ENCODE peak calls at places on chromosomes 4 and X, in seven cellular contexts. One of them, this sample, is unnamed.

GRCh38 chrX:124239911-124240310 is 92.5 kb upstream of the TEX13D start:
- DNase-seq in prostate gland: no peak
- DNase-seq in GM06990: peak; percentile 29
- DNase-seq in AG04450: no peak
- DNase-seq in GM12865: peak; percentile 71
- DNase-seq in AG09319: no peak
- DNase-seq in hepatocyte: no peak
- DNase-seq in this sample: no peak

GRCh38 chr4:2245787-2246275 is 3.9 kb upstream of the HAUS3 start:
- DNase-seq in prostate gland: no peak
- DNase-seq in GM06990: no peak
- DNase-seq in AG04450: no peak
- DNase-seq in GM12865: peak; percentile 0
- DNase-seq in AG09319: no peak
- DNase-seq in hepatocyte: no peak
- DNase-seq in this sample: no peak

GRCh38 chr4:170581322-170581721 is 491.6 kb upstream of the AADAT start:
- DNase-seq in prostate gland: no peak
- DNase-seq in GM06990: no peak
- DNase-seq in AG04450: no peak
- DNase-seq in GM12865: no peak
- DNase-seq in AG09319: no peak
- DNase-seq in hepatocyte: no peak
- DNase-seq in this sample: no peak

GRCh38 chr4:154911608-154912098 is 130.6 kb downstream of the RBM46 start:
- DNase-seq in prostate gland: no peak
- DNase-seq in GM06990: no peak
- DNase-seq in AG04450: no peak
- DNase-seq in GM12865: no peak
- DNase-seq in AG09319: no peak
- DNase-seq in hepatocyte: no peak
- DNase-seq in this sample: no peak

GRCh38 chr4:17695341-17695740 is 80.9 kb downstream of the MED28 start:
- DNase-seq in prostate gland: no peak
- DNase-seq in GM06990: no peak
- DNase-seq in AG04450: no peak
- DNase-seq in GM12865: no peak
- DNase-seq in AG09319: no peak
- DNase-seq in hepatocyte: no peak
- DNase-seq in this sample: no peak

GRCh38 chrX:49308604-49309269 is 5.3 kb downstream of the GAGE10 start:
- DNase-seq in prostate gland: no peak
- DNase-seq in GM06990: no peak
- DNase-seq in AG04450: no peak
- DNase-seq in GM12865: no peak
- DNase-seq in AG09319: no peak
- DNase-seq in hepatocyte: no peak
- DNase-seq in this sample: no peak

GRCh38 chr4:110164856-110165255 is 33.6 kb downstream of the ELOVL6 start:
- DNase-seq in prostate gland: no peak
- DNase-seq in GM06990: no peak
- DNase-seq in AG04450: no peak
- DNase-seq in GM12865: no peak
- DNase-seq in AG09319: no peak
- DNase-seq in hepatocyte: no peak
- DNase-seq in this sample: no peak

GRCh38 chrX:123422875-123423274 is 238.8 kb downstream of the GRIA3 start:
- DNase-seq in prostate gland: no peak
- DNase-seq in GM06990: no peak
- DNase-seq in AG04450: no peak
- DNase-seq in GM12865: peak; percentile 35
- DNase-seq in AG09319: no peak
- DNase-seq in hepatocyte: peak; percentile 39
- DNase-seq in this sample: peak; percentile 12

GRCh38 chrX:101659601-101660063 is at the start of gene ARMCX2:
- DNase-seq in prostate gland: peak; percentile 45
- DNase-seq in GM06990: no peak
- DNase-seq in AG04450: peak; percentile 36
- DNase-seq in GM12865: peak; percentile 63
- DNase-seq in AG09319: peak; percentile 58
- DNase-seq in hepatocyte: peak; percentile 73
- DNase-seq in this sample: no peak

DNA sequence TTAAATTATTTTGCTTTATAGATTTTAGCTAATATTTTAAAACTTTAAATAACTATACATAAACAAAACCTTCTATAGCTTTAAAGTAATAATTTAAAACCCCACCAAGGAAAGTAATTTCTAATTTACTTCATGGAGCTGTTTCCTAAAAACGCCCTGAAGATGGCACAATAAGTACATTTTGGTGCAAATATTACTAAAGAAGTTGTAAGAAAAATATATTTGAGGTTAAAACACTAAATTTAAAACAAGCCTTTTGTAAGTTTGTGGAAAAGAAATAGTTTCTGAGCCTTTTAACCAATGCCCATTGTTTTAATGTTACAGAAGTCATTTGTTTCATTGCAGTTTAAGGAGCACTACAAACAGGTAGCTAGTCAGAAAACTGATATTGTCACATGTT is 137.4 kb upstream of the AGA start:
- DNase-seq in prostate gland: no peak
- DNase-seq in GM06990: no peak
- DNase-seq in AG04450: no peak
- DNase-seq in GM12865: no peak
- DNase-seq in AG09319: no peak
- DNase-seq in hepatocyte: no peak
- DNase-seq in this sample: no peak
- TF ChIP-seq CTCF in prostate gland: no peak
- TF ChIP-seq CTCF in GM06990: no peak
- TF ChIP-seq CTCF in AG04450: peak; percentile 37
- TF ChIP-seq CTCF in GM12865: no peak
- TF ChIP-seq CTCF in AG09319: peak; percentile 24
- TF ChIP-seq CTCF in hepatocyte: peak; percentile 46
- TF ChIP-seq CTCF in this sample: no peak

DNA sequence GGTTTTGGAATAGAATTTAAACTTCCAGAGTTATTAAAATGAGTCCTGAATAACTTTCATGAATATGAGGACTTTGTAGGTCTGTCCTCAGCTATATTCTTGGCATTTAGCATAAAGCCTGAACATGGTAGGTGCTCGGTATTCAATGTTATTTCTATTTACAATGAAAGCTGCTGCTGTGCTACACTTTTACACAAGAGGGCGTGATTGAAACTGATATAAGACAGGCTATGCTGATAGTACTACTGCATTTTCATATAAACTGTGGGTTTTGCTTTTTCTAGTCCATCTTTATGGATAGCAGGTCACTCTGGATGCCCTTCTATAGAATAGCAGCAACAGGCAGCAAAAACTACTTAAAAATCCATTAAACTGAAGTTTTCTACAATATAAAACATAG is 12.3 kb upstream of the GNPDA2 start:
- DNase-seq in prostate gland: no peak
- DNase-seq in GM06990: no peak
- DNase-seq in AG04450: no peak
- DNase-seq in GM12865: peak; percentile 21
- DNase-seq in AG09319: no peak
- DNase-seq in hepatocyte: peak; percentile 5
- DNase-seq in this sample: no peak
- TF ChIP-seq CTCF in prostate gland: no peak
- TF ChIP-seq CTCF in GM06990: peak; percentile 47
- TF ChIP-seq CTCF in AG04450: peak; percentile 47
- TF ChIP-seq CTCF in GM12865: peak; percentile 52
- TF ChIP-seq CTCF in AG09319: no peak
- TF ChIP-seq CTCF in hepatocyte: peak; percentile 29
- TF ChIP-seq CTCF in this sample: no peak

DNA sequence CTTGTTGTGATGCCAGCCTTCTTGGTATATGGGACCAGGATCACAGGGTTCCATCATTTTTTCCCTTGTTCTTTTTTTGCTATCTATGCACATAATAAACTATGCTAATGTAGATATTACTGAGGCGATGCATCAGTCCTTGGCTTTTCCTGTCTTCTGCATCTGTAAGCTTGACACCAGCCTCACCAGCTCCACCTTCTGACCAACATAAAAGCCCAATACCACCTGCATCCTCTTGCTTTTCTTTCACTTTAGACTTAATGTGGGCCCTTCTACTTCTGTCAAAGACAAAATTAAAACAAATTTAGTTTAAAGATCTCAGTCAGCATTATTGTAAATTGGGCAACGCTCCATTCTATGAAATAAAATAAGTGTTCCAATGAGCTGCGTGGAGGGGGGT is 1718.8 kb upstream of the PCDH10 start:
- DNase-seq in prostate gland: no peak
- DNase-seq in GM06990: no peak
- DNase-seq in AG04450: no peak
- DNase-seq in GM12865: peak; percentile 62
- DNase-seq in AG09319: no peak
- DNase-seq in hepatocyte: no peak
- DNase-seq in this sample: peak; percentile 5
- TF ChIP-seq CTCF in prostate gland: no peak
- TF ChIP-seq CTCF in GM06990: no peak
- TF ChIP-seq CTCF in AG04450: no peak
- TF ChIP-seq CTCF in GM12865: peak; percentile 27
- TF ChIP-seq CTCF in AG09319: no peak
- TF ChIP-seq CTCF in hepatocyte: no peak
- TF ChIP-seq CTCF in this sample: no peak

GRCh38 chr4:5976921-5977320 is 41.3 kb downstream of the C4orf50 start:
- DNase-seq in prostate gland: no peak
- DNase-seq in GM06990: no peak
- DNase-seq in AG04450: no peak
- DNase-seq in GM12865: no peak
- DNase-seq in AG09319: no peak
- DNase-seq in hepatocyte: no peak
- DNase-seq in this sample: no peak

GRCh38 chr4:5979981-5980380 is 38.2 kb downstream of the C4orf50 start:
- DNase-seq in prostate gland: no peak
- DNase-seq in GM06990: no peak
- DNase-seq in AG04450: no peak
- DNase-seq in GM12865: no peak
- DNase-seq in AG09319: no peak
- DNase-seq in hepatocyte: no peak
- DNase-seq in this sample: peak; percentile 13

GRCh38 chr4:5976431-5976830 is 41.8 kb downstream of the C4orf50 start:
- DNase-seq in prostate gland: no peak
- DNase-seq in GM06990: no peak
- DNase-seq in AG04450: no peak
- DNase-seq in GM12865: no peak
- DNase-seq in AG09319: no peak
- DNase-seq in hepatocyte: no peak
- DNase-seq in this sample: no peak

GRCh38 chr4:5982156-5982973 is 35.9 kb downstream of the C4orf50 start:
- DNase-seq in prostate gland: no peak
- DNase-seq in GM06990: no peak
- DNase-seq in AG04450: no peak
- DNase-seq in GM12865: peak; percentile 34
- DNase-seq in AG09319: no peak
- DNase-seq in hepatocyte: no peak
- DNase-seq in this sample: no peak

DNA sequence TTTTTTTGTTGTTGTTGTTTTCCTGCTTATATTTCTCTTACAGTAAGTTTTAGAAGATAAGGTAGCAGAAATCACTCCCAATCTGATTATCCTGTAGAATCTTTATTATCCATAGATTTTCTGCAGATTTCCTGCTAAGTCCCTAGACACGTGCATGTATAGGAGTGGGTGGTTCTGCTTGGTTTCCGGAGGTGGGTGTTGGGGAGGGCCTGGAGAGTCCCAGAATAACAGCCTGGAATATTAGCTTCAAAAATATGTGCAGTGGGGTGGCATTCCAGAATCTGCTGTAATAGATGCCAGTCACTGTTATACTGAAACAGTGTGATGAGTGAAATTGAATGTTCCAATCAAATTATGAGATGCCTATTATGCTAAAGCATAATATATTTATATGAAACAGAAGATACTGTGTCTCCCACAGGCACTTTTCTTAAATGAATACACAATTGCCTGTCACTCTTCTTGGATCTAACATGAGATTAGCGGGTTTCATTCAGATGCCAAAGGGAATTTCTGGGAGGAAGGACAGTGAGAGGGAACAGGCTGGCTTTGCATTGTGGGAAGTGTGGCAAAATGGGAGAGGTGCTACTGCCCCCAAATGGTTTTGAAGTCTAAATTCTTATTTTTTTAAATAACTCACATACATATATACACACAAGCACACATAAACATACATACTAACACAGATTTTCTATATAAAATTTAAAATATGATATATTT is 37.6 kb downstream of the C4orf50 start:
- DNase-seq in prostate gland: no peak
- DNase-seq in GM06990: no peak
- DNase-seq in AG04450: no peak
- DNase-seq in GM12865: no peak
- DNase-seq in AG09319: no peak
- DNase-seq in hepatocyte: no peak
- DNase-seq in this sample: no peak
- TF ChIP-seq CTCF in prostate gland: no peak
- TF ChIP-seq CTCF in GM06990: no peak
- TF ChIP-seq CTCF in AG04450: no peak
- TF ChIP-seq CTCF in GM12865: no peak
- TF ChIP-seq CTCF in AG09319: no peak
- TF ChIP-seq CTCF in hepatocyte: peak; percentile 13
- TF ChIP-seq CTCF in this sample: no peak

GRCh38 chr4:3372264-3372932 is 69.4 kb upstream of the HGFAC start:
- DNase-seq in prostate gland: no peak
- DNase-seq in GM06990: no peak
- DNase-seq in AG04450: no peak
- DNase-seq in GM12865: peak; percentile 53
- DNase-seq in AG09319: no peak
- DNase-seq in hepatocyte: peak; percentile 2
- DNase-seq in this sample: no peak

GRCh38 chr4:3371581-3372001 is 70.2 kb upstream of the HGFAC start:
- DNase-seq in prostate gland: no peak
- DNase-seq in GM06990: no peak
- DNase-seq in AG04450: no peak
- DNase-seq in GM12865: no peak
- DNase-seq in AG09319: no peak
- DNase-seq in hepatocyte: peak; percentile 6
- DNase-seq in this sample: no peak

GRCh38 chr4:3374011-3374645 is 67.6 kb upstream of the HGFAC start:
- DNase-seq in prostate gland: no peak
- DNase-seq in GM06990: no peak
- DNase-seq in AG04450: no peak
- DNase-seq in GM12865: no peak
- DNase-seq in AG09319: no peak
- DNase-seq in hepatocyte: peak; percentile 2
- DNase-seq in this sample: no peak

GRCh38 chr4:3373468-3373867 is 68.3 kb upstream of the HGFAC start:
- DNase-seq in prostate gland: no peak
- DNase-seq in GM06990: no peak
- DNase-seq in AG04450: no peak
- DNase-seq in GM12865: no peak
- DNase-seq in AG09319: no peak
- DNase-seq in hepatocyte: no peak
- DNase-seq in this sample: no peak

GRCh38 chr4:3372933-3373465 is 68.8 kb upstream of the HGFAC start:
- DNase-seq in prostate gland: no peak
- DNase-seq in GM06990: no peak
- DNase-seq in AG04450: no peak
- DNase-seq in GM12865: peak; percentile 75
- DNase-seq in AG09319: no peak
- DNase-seq in hepatocyte: peak; percentile 3
- DNase-seq in this sample: no peak
- TF ChIP-seq CTCF in prostate gland: no peak
- TF ChIP-seq CTCF in GM06990: no peak
- TF ChIP-seq CTCF in AG04450: no peak
- TF ChIP-seq CTCF in GM12865: peak; percentile 4
- TF ChIP-seq CTCF in AG09319: no peak
- TF ChIP-seq CTCF in hepatocyte: no peak
- TF ChIP-seq CTCF in this sample: no peak

This sample was measured in Calu3.